ENCODE peak calls at places on chromosome 6, in eight cellular contexts. M, U, D, S, P, T, B and Z are unnamed samples. For H3K4me1 and H3K27me3, the result is how much of the 10 kb centered on the place peaks cover.

GRCh38 chr6:209432-210103 is 82.7 kb upstream of the DUSP22 start:
- DNase-seq in P (no peak), T (no peak), U (no peak), B (no peak), S (peak), M (no peak), D (no peak), Z (no peak)

GRCh38 chr6:85460951-85461805 is 11.3 kb downstream of the NT5E start:
- DNase-seq in T (no peak), B (no peak), S (peak), P (no peak), D (no peak), U (no peak), M (no peak), Z (no peak)

GRCh38 chr6:72522735-72523141 is 99.1 kb upstream of the KCNQ5 start:
- DNase-seq in U (no peak), B (no peak), P (no peak), D (peak), S (no peak), M (no peak), T (no peak), Z (no peak)

GRCh38 chr6:113719545-113719944 is 137.6 kb upstream of the MARCKS start:
- DNase-seq in U (no peak), P (peak), T (no peak), D (no peak), B (no peak), M (no peak), S (no peak), Z (no peak)

GRCh38 chr6:157813757-157814455 is 9.1 kb upstream of the SNX9 start:
- DNase-seq in U (no peak), T (peak), S (no peak), M (no peak), P (peak), B (no peak), D (no peak), Z (no peak)

GRCh38 chr6:93581371-93581770 is 162.0 kb upstream of the EPHA7 start:
- DNase-seq in U (no peak), T (no peak), M (no peak), B (no peak), D (no peak), S (no peak), P (no peak), Z (no peak)

GRCh38 chr6:2862712-2863174 is 21.1 kb upstream of the SERPINB1 start:
- DNase-seq in S (no peak), D (peak), P (no peak), T (no peak), B (no peak), M (no peak), U (no peak), Z (no peak)

GRCh38 chr6:25774120-25774730 is 19.7 kb downstream of the SLC17A4 start:
- DNase-seq in P (no peak), S (no peak), T (no peak), B (no peak), U (no peak), D (peak), M (no peak), Z (no peak)

GRCh38 chr6:89489078-89489477 is 56.1 kb downstream of the ANKRD6 start:
- DNase-seq in B (no peak), M (no peak), S (no peak), U (no peak), T (no peak), P (no peak), D (no peak), Z (no peak)

GRCh38 chr6:129643968-129644367 is 66.0 kb downstream of the ARHGAP18 start:
- DNase-seq in B (no peak), T (no peak), S (no peak), U (no peak), M (no peak), D (peak), P (no peak), Z (no peak)

DNA sequence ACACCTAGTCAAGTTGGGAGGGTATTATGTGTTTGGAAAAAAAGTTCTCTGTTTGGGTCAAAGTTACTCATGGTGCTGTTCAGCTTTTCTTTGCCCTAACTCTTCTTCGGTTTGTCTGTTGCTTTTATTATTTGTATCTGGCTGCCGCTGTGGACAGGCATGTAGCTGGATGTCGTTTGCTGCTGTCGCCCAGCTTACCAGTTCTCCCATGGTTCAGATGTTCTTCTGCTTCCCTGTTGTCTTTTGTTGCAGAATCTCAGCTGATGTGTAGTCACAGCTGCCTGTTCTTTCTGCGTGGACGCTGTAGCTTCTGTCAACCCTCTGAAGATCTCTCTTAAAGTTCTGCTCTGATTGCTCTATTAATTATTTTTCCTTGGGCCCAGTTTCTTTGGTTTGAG is 8.0 kb downstream of the IGF2R start:
- DNase-seq in T (no peak), D (no peak), U (no peak), S (no peak), B (no peak), M (no peak), P (no peak), Z (no peak)
- H3K4me1 ChIP-seq in T (half or more), D (under half), U (half or more), S (half or more), B (under half), M (half or more), P (under half), Z (under half)

GRCh38 chr6:15086273-15087158 is 159.4 kb upstream of the JARID2 start:
- DNase-seq in S (no peak), D (no peak), B (no peak), U (no peak), T (peak), M (no peak), P (no peak), Z (no peak)
- H3K27ac ChIP-seq in S (peak), D (no peak), B (no peak), U (no peak), T (no peak), M (no peak), P (no peak), Z (no peak)

DNA sequence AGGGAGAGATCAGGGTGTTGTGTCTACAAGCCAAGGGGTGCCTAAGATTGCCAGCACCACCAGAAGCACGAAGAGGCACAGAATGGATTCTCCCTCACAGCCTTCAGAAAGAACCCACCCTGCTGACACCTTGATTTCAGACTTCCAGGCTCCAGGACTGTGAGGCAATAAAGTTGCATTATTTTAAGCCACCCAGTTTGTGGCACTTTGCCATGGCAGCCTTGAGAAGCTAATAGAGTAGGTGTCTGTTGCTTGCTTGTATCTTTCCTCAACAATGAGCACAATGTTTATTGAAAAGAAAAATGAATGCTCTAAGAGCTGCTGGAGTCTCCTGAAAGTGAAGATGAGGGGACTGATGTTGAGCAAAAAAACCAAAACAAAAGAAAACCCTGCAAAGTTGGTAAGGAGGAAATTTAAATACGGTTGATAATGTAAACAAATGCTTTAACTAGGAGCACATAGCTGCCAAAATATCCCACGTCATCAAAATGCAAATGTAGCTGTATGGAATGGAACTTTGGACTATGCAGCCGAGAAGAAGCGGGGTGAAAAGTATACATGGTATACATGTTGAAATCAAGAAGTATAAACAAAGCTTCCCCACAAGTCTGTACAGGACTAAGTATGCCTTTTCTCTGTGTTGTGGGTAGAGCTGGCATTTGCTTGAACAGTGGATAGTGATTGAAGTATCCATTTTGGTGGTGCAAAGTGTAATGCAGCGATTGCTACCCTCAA is 8.0 kb downstream of the IL20RA start:
- DNase-seq in D (no peak), B (no peak), T (peak), S (no peak), P (no peak), U (no peak), M (no peak), Z (no peak)
- H3K27me3 ChIP-seq in D (under half), B (under half), T (under half), S (under half), P (under half), U (under half), M (under half), Z (under half)

DNA sequence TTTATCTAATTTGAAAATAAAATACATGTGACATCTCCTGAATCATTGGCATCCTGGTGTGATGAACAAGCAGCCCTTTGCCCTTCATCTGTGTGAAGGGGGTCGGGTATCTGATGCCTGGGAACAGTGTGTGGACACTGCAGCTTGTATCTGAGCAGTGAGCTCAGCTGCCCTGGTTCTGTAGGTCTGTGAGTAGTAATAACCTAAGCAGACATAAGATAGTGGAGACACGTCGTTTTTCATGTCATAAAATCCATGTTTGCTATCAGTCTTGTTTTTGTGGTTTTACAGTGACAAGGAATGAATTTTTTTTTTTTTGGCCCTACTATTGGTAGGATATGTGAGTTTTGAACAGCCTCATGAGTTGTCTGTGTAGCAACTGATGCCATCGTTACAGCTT is 133.0 kb downstream of the JARID2 start:
- DNase-seq in B (no peak), S (no peak), T (no peak), D (peak), M (no peak), P (peak), U (no peak), Z (no peak)
- H3K4me1 ChIP-seq in B (under half), S (under half), T (under half), D (under half), M (under half), P (under half), U (under half), Z (under half)

DNA sequence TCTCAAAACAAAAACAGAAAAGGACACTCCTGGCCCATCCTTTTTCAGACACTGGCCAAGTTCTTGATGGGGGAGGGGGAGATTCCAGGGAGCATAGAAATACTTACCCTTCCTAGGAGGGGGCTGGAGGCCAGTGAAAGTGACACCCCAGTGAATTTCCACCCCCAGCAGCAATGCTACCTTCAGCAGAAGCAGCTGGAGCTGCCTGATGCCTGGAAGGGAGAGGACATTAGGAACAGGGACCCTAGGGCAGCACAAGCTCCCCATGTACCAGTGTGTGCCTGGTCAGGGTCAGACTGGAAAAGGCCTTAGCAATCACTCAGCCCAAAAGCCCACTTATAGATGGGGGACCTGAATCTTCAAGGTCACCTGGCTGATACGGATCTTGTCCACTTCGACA is 2.4 kb downstream of the MICAL1 start:
- DNase-seq in U (no peak), B (no peak), M (no peak), P (no peak), T (no peak), S (no peak), D (no peak), Z (no peak)
- H3K27ac ChIP-seq in U (no peak), B (no peak), M (no peak), P (no peak), T (no peak), S (no peak), D (no peak), Z (no peak)

GRCh38 chr6:10386756-10387654 is 27.9 kb downstream of the TFAP2A start:
- DNase-seq in D (no peak), T (no peak), M (no peak), U (no peak), P (no peak), S (no peak), B (no peak), Z (no peak)

GRCh38 chr6:10384333-10384718 is 30.5 kb downstream of the TFAP2A start:
- DNase-seq in S (no peak), B (no peak), T (no peak), M (no peak), U (no peak), D (no peak), P (no peak), Z (no peak)

GRCh38 chr6:10385512-10386132 is 29.3 kb downstream of the TFAP2A start:
- DNase-seq in D (peak), T (no peak), M (no peak), B (no peak), S (no peak), U (no peak), P (no peak), Z (no peak)

GRCh38 chr6:10384719-10385511 is 30.0 kb downstream of the TFAP2A start:
- DNase-seq in U (no peak), M (no peak), D (no peak), T (no peak), B (no peak), S (no peak), P (no peak), Z (no peak)

DNA sequence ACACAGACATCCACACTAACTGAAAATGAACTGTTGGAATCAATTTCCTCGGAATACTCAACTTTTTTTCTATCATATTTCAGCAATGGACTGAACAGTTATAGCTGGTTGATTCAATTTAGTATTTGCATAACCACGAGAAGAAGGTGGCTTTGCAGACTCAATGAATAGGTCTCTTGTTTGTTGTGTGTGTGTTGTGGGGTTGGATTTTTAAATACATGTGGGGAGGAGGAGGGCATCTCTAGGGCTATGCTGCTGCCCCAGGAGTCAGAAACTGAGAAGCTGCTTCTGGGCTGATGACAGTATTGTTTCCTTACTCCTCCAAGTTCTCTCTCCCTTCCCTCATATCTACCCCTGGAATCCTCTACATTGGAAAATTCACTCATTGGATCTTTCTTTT is 28.6 kb downstream of the TFAP2A start:
- DNase-seq in P (no peak), T (no peak), B (no peak), S (no peak), U (no peak), D (no peak), M (no peak), Z (no peak)
- H3K27me3 ChIP-seq in P (half or more), T (half or more), B (under half), S (half or more), U (half or more), D (half or more), M (half or more), Z (under half)

DNA sequence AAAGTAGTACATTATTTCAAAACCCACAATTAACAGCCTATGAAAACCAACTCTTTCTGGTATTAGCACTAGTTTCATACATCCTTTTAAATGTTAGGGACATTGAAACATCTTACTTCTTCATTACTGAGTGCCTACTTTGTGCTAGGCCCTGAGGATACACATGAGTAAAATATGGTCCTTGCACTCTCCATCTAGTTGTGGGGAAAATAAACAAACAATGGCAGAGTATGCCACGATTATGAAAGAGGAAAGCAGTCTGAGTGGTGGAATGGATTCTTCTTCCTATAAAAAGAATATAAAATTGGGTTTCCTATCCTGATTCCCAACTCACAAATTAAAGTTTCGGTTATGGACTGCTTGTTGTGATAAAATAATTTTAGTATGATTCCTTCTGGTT is 84.9 kb downstream of the ATXN1 start:
- DNase-seq in D (no peak), P (no peak), S (no peak), T (no peak), U (no peak), B (no peak), M (no peak), Z (no peak)
- H3K4me1 ChIP-seq in D (under half), P (under half), S (under half), T (under half), U (half or more), B (under half), M (under half), Z (under half)

GRCh38 chr6:148971027-148971927 is 224.4 kb downstream of the UST start:
- DNase-seq in U (no peak), S (no peak), P (peak), T (no peak), M (no peak), D (no peak), B (no peak), Z (no peak)

GRCh38 chr6:148968636-148969270 is 221.9 kb downstream of the UST start:
- DNase-seq in U (no peak), S (no peak), B (no peak), P (peak), M (no peak), T (no peak), D (no peak), Z (no peak)

GRCh38 chr6:148967546-148967945 is 220.7 kb downstream of the UST start:
- DNase-seq in D (peak), U (no peak), M (no peak), B (peak), S (no peak), T (no peak), P (no peak), Z (no peak)

GRCh38 chr6:148969679-148970078 is 222.8 kb downstream of the UST start:
- DNase-seq in M (peak), D (no peak), S (no peak), U (peak), P (peak), B (peak), T (no peak), Z (no peak)

DNA sequence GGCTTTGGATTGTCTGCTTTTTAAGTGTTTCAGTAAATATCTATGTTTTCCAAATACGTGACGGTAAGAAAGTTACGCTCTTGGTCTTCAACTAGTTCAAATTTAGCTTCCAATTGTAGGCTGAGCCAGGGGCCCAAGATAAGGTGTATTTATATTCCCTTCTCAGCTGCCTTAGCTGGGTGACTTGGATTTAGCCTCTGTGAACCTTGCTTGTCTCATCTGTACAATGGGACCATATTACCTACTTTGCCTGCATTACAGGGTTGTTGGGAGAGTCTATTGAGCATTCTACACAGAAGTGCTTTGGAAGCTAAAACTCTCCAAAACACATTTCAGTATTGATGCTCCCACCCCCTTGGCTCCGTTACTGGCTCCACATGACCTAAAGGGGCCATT is 222.4 kb downstream of the UST start:
- DNase-seq in D (no peak), B (no peak), T (no peak), P (no peak), S (no peak), U (no peak), M (no peak), Z (no peak)
- H3K27ac ChIP-seq in D (peak), B (peak), T (no peak), P (peak), S (no peak), U (no peak), M (no peak), Z (no peak)

GRCh38 chr6:46175976-46176375 is 5.2 kb upstream of the ENPP5 start:
- DNase-seq in U (no peak), T (no peak), S (no peak), D (no peak), M (no peak), P (no peak), B (no peak), Z (no peak)

GRCh38 chr6:46174904-46175303 is 4.1 kb upstream of the ENPP5 start:
- DNase-seq in D (no peak), T (no peak), S (peak), U (no peak), B (no peak), M (no peak), P (no peak), Z (no peak)

GRCh38 chr6:46170357-46171289 is at the start of gene ENPP5:
- DNase-seq in S (peak), P (no peak), M (peak), B (peak), T (peak), D (peak), U (peak), Z (peak)

GRCh38 chr6:46172176-46172575 is 1.4 kb upstream of the ENPP5 start:
- DNase-seq in P (no peak), T (no peak), B (no peak), S (no peak), U (no peak), M (no peak), D (no peak), Z (no peak)

DNA sequence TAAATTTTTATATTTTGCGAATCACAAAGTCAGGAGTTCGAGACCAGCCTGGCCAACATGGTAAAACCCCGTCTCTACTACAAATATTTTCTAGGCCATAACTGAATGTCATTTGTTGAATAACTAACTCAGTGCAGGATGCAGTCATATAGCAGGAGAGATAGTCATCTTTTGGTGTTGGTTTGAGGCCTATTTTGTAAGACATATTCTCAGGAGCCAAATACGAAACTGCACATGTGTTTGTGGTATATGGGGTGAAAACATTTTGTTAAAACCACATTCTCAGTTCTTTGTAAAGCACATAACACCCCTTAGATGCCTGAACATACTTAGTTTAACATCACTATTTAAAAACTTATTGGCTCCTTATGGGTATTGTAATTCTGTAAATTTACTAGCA is 4.7 kb upstream of the ENPP5 start:
- DNase-seq in P (no peak), S (peak), U (no peak), M (no peak), B (no peak), T (no peak), D (no peak), Z (no peak)
- H3K27me3 ChIP-seq in P (under half), S (under half), U (under half), M (under half), B (under half), T (under half), D (under half), Z (under half)

DNA sequence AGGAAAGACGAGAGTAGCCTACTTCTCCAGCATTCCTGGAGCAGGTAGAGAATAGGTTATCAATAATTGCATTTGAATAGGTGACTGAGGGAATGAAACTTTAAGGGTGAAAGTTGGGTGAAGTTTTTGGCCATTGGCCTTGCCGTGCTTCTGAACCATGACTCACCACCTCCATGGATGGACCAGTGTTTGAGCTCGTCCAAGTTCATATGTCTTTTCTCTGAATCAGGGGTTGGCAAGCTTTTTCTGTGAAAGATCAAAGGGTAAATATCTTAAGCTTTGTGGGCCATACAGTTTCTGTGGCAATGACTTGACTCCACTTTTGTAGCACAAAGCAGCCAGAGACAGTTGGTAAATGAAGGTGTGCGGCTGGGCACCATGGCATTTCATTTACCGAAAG is 31.8 kb downstream of the SNRNP48 start:
- DNase-seq in D (no peak), P (peak), T (peak), S (no peak), U (no peak), M (no peak), B (no peak), Z (no peak)
- H3K4me1 ChIP-seq in D (under half), P (under half), T (under half), S (under half), U (under half), M (under half), B (under half), Z (under half)